ENCODE peak calls at places on chromosomes 6 and 20, in eight cellular contexts. P is Peyer's patch; S is aorta; Y is GM23338; K is cardiac muscle cell; J is right atrium auricular region; M is mesendoderm; V is naive thymus-derived CD4-positive, alpha-beta T cell. R is an unnamed sample. For H3K4me1, the result is how much of the 10 kb centered on the place peaks cover.

GRCh38 chr6:131068165-131068564 is 5.1 kb upstream of the EPB41L2 start:
- DNase-seq in Y (no peak), M (no peak), K (no peak), P (no peak), S (no peak), J (no peak), V (no peak), R (no peak)

GRCh38 chr6:4901256-4902061 is 102.4 kb downstream of the RPP40 start:
- DNase-seq in Y (no peak), M (no peak), K (no peak), J (no peak), V (no peak), S (no peak), P (no peak), R (no peak)

GRCh38 chr6:35311390-35312075 is 13.9 kb downstream of the DEF6 start:
- DNase-seq in K (no peak), Y (no peak), J (peak), P (peak), M (no peak), V (peak), S (no peak), R (peak)

GRCh38 chr6:170074435-170074834 is 216.4 kb downstream of the DLL1 start:
- DNase-seq in P (no peak), K (no peak), Y (no peak), V (no peak), M (no peak), S (peak), J (no peak), R (no peak)

GRCh38 chr6:106553440-106553839 is 75.9 kb downstream of the RTN4IP1 start:
- DNase-seq in P (no peak), K (no peak), V (no peak), Y (no peak), M (no peak), J (no peak), S (no peak), R (no peak)

GRCh38 chr20:2658414-2659354 is 5.3 kb downstream of the IDH3B start:
- DNase-seq in V (no peak), J (no peak), S (no peak), Y (peak), P (no peak), K (no peak), M (peak), R (no peak)

GRCh38 chr20:22999756-23000155 is 35.4 kb upstream of the SSTR4 start:
- DNase-seq in P (no peak), J (no peak), K (no peak), V (no peak), M (no peak), Y (no peak), S (no peak), R (no peak)

GRCh38 chr6:118813795-118814194 is 80.2 kb upstream of the ASF1A start:
- DNase-seq in S (no peak), M (no peak), P (no peak), K (peak), J (no peak), V (no peak), Y (no peak), R (no peak)

GRCh38 chr6:117204903-117205302 is 60.5 kb upstream of the VGLL2 start:
- DNase-seq in K (no peak), V (no peak), S (no peak), Y (no peak), M (peak), J (no peak), P (no peak), R (no peak)

GRCh38 chr20:414161-414560 is 6.1 kb downstream of the RBCK1 start:
- DNase-seq in P (no peak), M (no peak), S (no peak), K (no peak), J (no peak), V (no peak), Y (no peak), R (no peak)

GRCh38 chr20:2133318-2134183 is 31.9 kb downstream of the STK35 start:
- DNase-seq in Y (no peak), P (no peak), K (peak), J (peak), S (peak), M (peak), V (no peak), R (no peak)

GRCh38 chr6:166258854-166259276 is 49.3 kb downstream of the PRR18 start:
- DNase-seq in M (no peak), K (no peak), P (peak), S (no peak), J (no peak), Y (no peak), V (no peak), R (peak)

GRCh38 chr6:83198486-83199172 is 5.5 kb downstream of the RWDD2A start:
- DNase-seq in K (no peak), P (no peak), J (no peak), V (no peak), Y (no peak), S (no peak), M (no peak), R (no peak)

GRCh38 chr20:33419140-33419974 is 18.0 kb upstream of the CDK5RAP1 start:
- DNase-seq in P (no peak), K (peak), S (no peak), V (no peak), M (no peak), Y (no peak), J (peak), R (no peak)

GRCh38 chr6:80134065-80134464 is 27.6 kb downstream of the BCKDHB start:
- DNase-seq in Y (no peak), M (no peak), K (no peak), J (no peak), P (no peak), V (no peak), S (no peak), R (no peak)

GRCh38 chr6:41505084-41506049 is 40.8 kb upstream of the FOXP4 start:
- DNase-seq in Y (peak), S (peak), M (peak), P (peak), K (peak), J (peak), V (no peak), R (no peak)

DNA sequence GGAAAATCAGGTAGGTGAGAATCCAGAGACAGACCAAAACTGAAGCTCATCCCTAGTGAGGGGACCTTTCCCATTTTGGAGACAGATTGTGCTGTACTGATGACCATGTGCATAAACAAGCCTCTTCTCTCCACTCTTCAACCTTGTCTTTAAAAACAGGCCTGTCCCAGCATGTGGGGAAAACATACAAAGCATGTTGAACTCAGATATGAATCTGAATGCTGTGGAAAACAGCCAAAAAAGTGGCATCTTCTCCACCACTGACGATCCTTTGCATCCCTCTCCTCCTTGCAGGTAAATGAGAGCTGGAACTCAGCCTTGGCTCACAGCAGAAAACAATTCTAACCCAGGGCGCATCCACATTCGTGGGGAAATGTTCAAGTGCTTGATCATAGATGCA is 123.7 kb upstream of the FOXQ1 start:
- DNase-seq in M (no peak), K (no peak), J (no peak), P (no peak), S (no peak), Y (no peak), V (no peak), R (no peak)
- H3K27ac ChIP-seq in M (no peak), K (no peak), J (no peak), P (no peak), S (no peak), Y (no peak), V (no peak), R (no peak)

DNA sequence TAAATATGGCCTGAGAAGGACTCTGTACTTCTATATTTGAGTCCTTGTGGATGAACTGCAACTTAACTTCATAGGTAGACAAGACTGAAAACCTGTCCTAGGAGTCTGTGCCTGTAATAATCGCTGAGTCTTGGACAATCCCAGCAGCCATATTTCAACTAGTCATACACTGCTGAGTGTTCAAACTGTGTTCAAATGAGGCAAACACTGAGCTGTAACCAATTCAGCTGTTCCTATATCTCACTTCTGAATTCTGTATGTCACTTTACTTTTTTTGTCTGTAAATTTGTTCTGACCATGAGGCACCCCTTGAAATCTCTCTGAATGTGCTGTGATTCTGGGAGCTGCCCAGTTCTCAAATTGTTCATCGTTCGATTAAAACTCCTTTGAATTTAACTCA is 72.4 kb downstream of the FOXF2 start:
- DNase-seq in M (no peak), P (no peak), S (no peak), Y (no peak), V (no peak), J (no peak), K (no peak), R (no peak)
- H3K4me1 ChIP-seq in M (under half), P (under half), S (under half), Y (under half), V (under half), J (under half), K (under half), R (under half)

GRCh38 chr6:136566007-136566487 is 15.8 kb upstream of the MAP7 start:
- DNase-seq in S (peak), M (no peak), K (no peak), Y (no peak), J (no peak), P (no peak), V (no peak), R (no peak)

GRCh38 chr6:136563386-136564152 is 13.3 kb upstream of the MAP7 start:
- DNase-seq in J (no peak), V (no peak), P (no peak), Y (no peak), S (no peak), M (no peak), K (no peak), R (no peak)

GRCh38 chr6:136562211-136562610 is 12.0 kb upstream of the MAP7 start:
- DNase-seq in M (no peak), J (no peak), V (no peak), K (no peak), S (no peak), P (no peak), Y (no peak), R (no peak)

GRCh38 chr6:136566851-136567250 is 16.6 kb upstream of the MAP7 start:
- DNase-seq in P (no peak), Y (no peak), S (no peak), K (no peak), J (no peak), V (no peak), M (no peak), R (no peak)

GRCh38 chr6:136564170-136564569 is 13.9 kb upstream of the MAP7 start:
- DNase-seq in Y (no peak), M (no peak), P (no peak), S (no peak), J (no peak), K (no peak), V (no peak), R (no peak)
- H3K27ac ChIP-seq in Y (no peak), M (no peak), P (no peak), S (peak), J (no peak), K (no peak), V (no peak), R (no peak)

GRCh38 chr20:48814633-48815032 is 13.2 kb downstream of the PREX1 start:
- DNase-seq in J (no peak), Y (no peak), M (no peak), V (no peak), S (no peak), K (no peak), P (no peak), R (no peak)
- H3K4me1 ChIP-seq in J (under half), Y (under half), M (under half), V (half or more), S (under half), K (under half), P (under half), R (half or more)

GRCh38 chr6:154514481-154514880 is 4.0 kb upstream of the CNKSR3 start:
- DNase-seq in V (no peak), M (no peak), J (no peak), S (no peak), Y (no peak), K (no peak), P (no peak), R (no peak)
- H3K27ac ChIP-seq in V (no peak), M (no peak), J (no peak), S (no peak), Y (no peak), K (no peak), P (no peak), R (no peak)